ENCODE peak calls at places on chromosomes 7 and 10, in four cellular contexts. One of them, this sample, is unnamed.

GRCh38 chr10:120382360-120382759 is 74.7 kb upstream of the PLPP4 start:
- DNase-seq in ovary: no peak
- DNase-seq in lower lobe of right lung: no peak
- DNase-seq in ascending aorta: no peak
- DNase-seq in this sample: no peak

GRCh38 chr7:44289341-44290249 is 35.8 kb downstream of the CAMK2B start:
- DNase-seq in ovary: peak
- DNase-seq in lower lobe of right lung: peak
- DNase-seq in ascending aorta: peak
- DNase-seq in this sample: no peak

GRCh38 chr7:148093375-148094166 is 497.0 kb upstream of the C7orf33 start:
- DNase-seq in ovary: no peak
- DNase-seq in lower lobe of right lung: no peak
- DNase-seq in ascending aorta: no peak
- DNase-seq in this sample: no peak

GRCh38 chr7:132446265-132446664 is 130.0 kb downstream of the PLXNA4 start:
- DNase-seq in ovary: no peak
- DNase-seq in lower lobe of right lung: no peak
- DNase-seq in ascending aorta: no peak
- DNase-seq in this sample: no peak

GRCh38 chr7:120588411-120588810 is 269.5 kb downstream of the TSPAN12 start:
- DNase-seq in ovary: no peak
- DNase-seq in lower lobe of right lung: no peak
- DNase-seq in ascending aorta: no peak
- DNase-seq in this sample: no peak

GRCh38 chr7:82605247-82605864 is 161.8 kb upstream of the CACNA2D1 start:
- DNase-seq in ovary: no peak
- DNase-seq in lower lobe of right lung: no peak
- DNase-seq in ascending aorta: no peak
- DNase-seq in this sample: no peak

GRCh38 chr7:48025630-48026029 is 3.3 kb downstream of the SUN3 start:
- DNase-seq in ovary: no peak
- DNase-seq in lower lobe of right lung: no peak
- DNase-seq in ascending aorta: no peak
- DNase-seq in this sample: no peak

GRCh38 chr10:6343321-6344010 is 140.7 kb downstream of the PFKFB3 start:
- DNase-seq in ovary: no peak
- DNase-seq in lower lobe of right lung: no peak
- DNase-seq in ascending aorta: no peak
- DNase-seq in this sample: no peak

GRCh38 chr10:21926949-21927348 is 76.6 kb downstream of the DNAJC1 start:
- DNase-seq in ovary: no peak
- DNase-seq in lower lobe of right lung: no peak
- DNase-seq in ascending aorta: no peak
- DNase-seq in this sample: no peak

GRCh38 chr10:73731588-73732375 is 12.4 kb upstream of the SEC24C start:
- DNase-seq in ovary: peak
- DNase-seq in lower lobe of right lung: no peak
- DNase-seq in ascending aorta: no peak
- DNase-seq in this sample: no peak

GRCh38 chr7:142248-142955 is 50.0 kb upstream of the FAM20C start:
- DNase-seq in ovary: peak
- DNase-seq in lower lobe of right lung: no peak
- DNase-seq in ascending aorta: peak
- DNase-seq in this sample: no peak

GRCh38 chr10:6045600-6046457 is 16.3 kb downstream of the IL2RA start:
- DNase-seq in ovary: no peak
- DNase-seq in lower lobe of right lung: no peak
- DNase-seq in ascending aorta: peak
- DNase-seq in this sample: no peak

GRCh38 chr7:158150234-158150633 is 437.4 kb downstream of the PTPRN2 start:
- DNase-seq in ovary: no peak
- DNase-seq in lower lobe of right lung: no peak
- DNase-seq in ascending aorta: no peak
- DNase-seq in this sample: no peak

GRCh38 chr10:12332572-12333381 is 16.6 kb upstream of the CAMK1D start:
- DNase-seq in ovary: no peak
- DNase-seq in lower lobe of right lung: no peak
- DNase-seq in ascending aorta: peak
- DNase-seq in this sample: no peak

GRCh38 chr10:77581738-77582137 is 55.9 kb downstream of the KCNMA1 start:
- DNase-seq in ovary: no peak
- DNase-seq in lower lobe of right lung: no peak
- DNase-seq in ascending aorta: no peak
- DNase-seq in this sample: no peak

GRCh38 chr10:69359089-69360025 is 57.4 kb downstream of the TACR2 start:
- DNase-seq in ovary: no peak
- DNase-seq in lower lobe of right lung: no peak
- DNase-seq in ascending aorta: no peak
- DNase-seq in this sample: no peak

GRCh38 chr10:6522230-6522629 is 57.8 kb downstream of the PRKCQ start:
- DNase-seq in ovary: no peak
- DNase-seq in lower lobe of right lung: no peak
- DNase-seq in ascending aorta: no peak
- DNase-seq in this sample: no peak

GRCh38 chr7:27174077-27175004 is at the start of gene HOXA10:
- DNase-seq in ovary: no peak
- DNase-seq in lower lobe of right lung: peak
- DNase-seq in ascending aorta: peak
- DNase-seq in this sample: peak

GRCh38 chr10:128125416-128125943 is 743 bp downstream of the MKI67 start:
- DNase-seq in ovary: no peak
- DNase-seq in lower lobe of right lung: peak
- DNase-seq in ascending aorta: no peak
- DNase-seq in this sample: no peak

GRCh38 chr10:72275351-72276012 is 1.8 kb downstream of the DDIT4 start:
- DNase-seq in ovary: peak
- DNase-seq in lower lobe of right lung: no peak
- DNase-seq in ascending aorta: no peak
- DNase-seq in this sample: no peak

GRCh38 chr7:832292-832967 is at the start of gene SUN1:
- DNase-seq in ovary: no peak
- DNase-seq in lower lobe of right lung: no peak
- DNase-seq in ascending aorta: no peak
- DNase-seq in this sample: no peak

GRCh38 chr10:113049881-113050280 is 99.8 kb downstream of the TCF7L2 start:
- DNase-seq in ovary: no peak
- DNase-seq in lower lobe of right lung: no peak
- DNase-seq in ascending aorta: no peak
- DNase-seq in this sample: no peak

GRCh38 chr7:37916673-37917660 is at the start of gene SFRP4:
- DNase-seq in ovary: peak
- DNase-seq in lower lobe of right lung: peak
- DNase-seq in ascending aorta: peak
- DNase-seq in this sample: no peak

GRCh38 chr7:134474902-134475301 is 16.0 kb upstream of the AKR1B1 start:
- DNase-seq in ovary: no peak
- DNase-seq in lower lobe of right lung: no peak
- DNase-seq in ascending aorta: no peak
- DNase-seq in this sample: no peak

GRCh38 chr7:130486963-130487324 is 4.9 kb upstream of the MEST start:
- DNase-seq in ovary: no peak
- DNase-seq in lower lobe of right lung: no peak
- DNase-seq in ascending aorta: no peak
- DNase-seq in this sample: no peak

GRCh38 chr7:158037211-158037610 is 550.4 kb downstream of the PTPRN2 start:
- DNase-seq in ovary: no peak
- DNase-seq in lower lobe of right lung: no peak
- DNase-seq in ascending aorta: no peak
- DNase-seq in this sample: no peak

GRCh38 chr7:137696376-137696775 is 150.4 kb downstream of the DGKI start:
- DNase-seq in ovary: no peak
- DNase-seq in lower lobe of right lung: no peak
- DNase-seq in ascending aorta: no peak
- DNase-seq in this sample: no peak

GRCh38 chr10:48314107-48314506 is 7.6 kb downstream of the MAPK8 start:
- DNase-seq in ovary: no peak
- DNase-seq in lower lobe of right lung: no peak
- DNase-seq in ascending aorta: no peak
- DNase-seq in this sample: no peak

GRCh38 chr10:48322017-48322416 is 15.5 kb downstream of the MAPK8 start:
- DNase-seq in ovary: no peak
- DNase-seq in lower lobe of right lung: no peak
- DNase-seq in ascending aorta: no peak
- DNase-seq in this sample: no peak

GRCh38 chr10:48317321-48317990 is 11.0 kb downstream of the MAPK8 start:
- DNase-seq in ovary: no peak
- DNase-seq in lower lobe of right lung: no peak
- DNase-seq in ascending aorta: no peak
- DNase-seq in this sample: no peak

GRCh38 chr10:48316236-48316635 is 9.8 kb downstream of the MAPK8 start:
- DNase-seq in ovary: no peak
- DNase-seq in lower lobe of right lung: no peak
- DNase-seq in ascending aorta: no peak
- DNase-seq in this sample: no peak
- H3K27ac ChIP-seq in ovary: no peak
- H3K27ac ChIP-seq in lower lobe of right lung: no peak
- H3K27ac ChIP-seq in ascending aorta: no peak
- H3K27ac ChIP-seq in this sample: no peak

GRCh38 chr10:110919349-110919931 is at the start of gene SHOC2:
- DNase-seq in ovary: peak
- DNase-seq in lower lobe of right lung: peak
- DNase-seq in ascending aorta: peak
- DNase-seq in this sample: peak
- TF ChIP-seq CTCF in ovary: peak
- TF ChIP-seq CTCF in lower lobe of right lung: no peak
- TF ChIP-seq CTCF in ascending aorta: no peak
- TF ChIP-seq CTCF in this sample: no peak

DNA sequence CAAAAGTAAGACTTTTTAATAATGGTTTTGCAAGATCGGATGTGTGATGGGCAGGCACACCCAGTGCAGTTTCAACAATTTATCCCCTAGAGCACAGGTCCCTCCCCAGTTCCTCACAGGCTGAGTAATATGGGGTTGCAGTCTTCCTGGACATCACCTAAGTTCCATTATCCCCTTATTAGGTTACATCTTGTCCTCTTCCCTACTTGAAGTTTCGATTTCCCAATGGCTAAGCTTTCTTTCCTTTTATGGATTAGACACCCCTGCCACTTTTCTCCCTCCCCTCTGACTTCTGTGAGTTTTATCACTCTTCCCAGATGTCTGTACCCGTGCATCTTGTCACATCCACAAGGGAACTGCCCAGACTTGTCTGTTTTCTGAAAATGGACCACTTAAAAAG is 2.4 kb upstream of the NIPSNAP2 start:
- DNase-seq in ovary: no peak
- DNase-seq in lower lobe of right lung: no peak
- DNase-seq in ascending aorta: no peak
- DNase-seq in this sample: no peak
- H3K27ac ChIP-seq in ovary: no peak
- H3K27ac ChIP-seq in lower lobe of right lung: no peak
- H3K27ac ChIP-seq in ascending aorta: no peak
- H3K27ac ChIP-seq in this sample: peak

GRCh38 chr7:135662373-135663114 is at the start of gene STMP1:
- DNase-seq in ovary: peak
- DNase-seq in lower lobe of right lung: peak
- DNase-seq in ascending aorta: peak
- DNase-seq in this sample: peak
- TF ChIP-seq CTCF in ovary: no peak
- TF ChIP-seq CTCF in lower lobe of right lung: peak
- TF ChIP-seq CTCF in ascending aorta: no peak
- TF ChIP-seq CTCF in this sample: no peak

DNA sequence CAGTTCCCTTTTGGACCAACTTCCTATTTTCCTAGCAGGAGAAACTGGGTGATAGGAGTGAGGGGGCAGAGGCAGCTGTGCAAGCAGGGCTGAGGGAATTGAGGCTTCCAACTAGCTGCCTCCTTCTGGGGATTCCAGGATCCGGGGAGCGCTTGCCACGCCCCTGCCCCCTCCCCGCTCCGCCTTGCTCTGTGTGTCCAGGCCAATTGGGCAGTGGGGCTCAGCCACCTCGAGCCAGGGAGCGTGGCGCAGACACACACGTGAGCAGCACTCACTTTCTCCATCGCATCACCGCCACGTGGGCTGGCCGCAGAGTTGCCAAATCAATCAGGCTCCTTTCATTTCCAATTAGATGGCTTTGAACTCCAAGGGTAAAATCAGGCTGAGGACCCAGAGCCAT is 173.3 kb downstream of the SH3PXD2A start:
- DNase-seq in ovary: no peak
- DNase-seq in lower lobe of right lung: peak
- DNase-seq in ascending aorta: no peak
- DNase-seq in this sample: no peak
- H3K27ac ChIP-seq in ovary: no peak
- H3K27ac ChIP-seq in lower lobe of right lung: no peak
- H3K27ac ChIP-seq in ascending aorta: no peak
- H3K27ac ChIP-seq in this sample: peak

GRCh38 chr10:106863549-106863948 is 301.0 kb downstream of the SORCS1 start:
- DNase-seq in ovary: no peak
- DNase-seq in lower lobe of right lung: no peak
- DNase-seq in ascending aorta: no peak
- DNase-seq in this sample: no peak
- TF ChIP-seq CTCF in ovary: no peak
- TF ChIP-seq CTCF in lower lobe of right lung: no peak
- TF ChIP-seq CTCF in ascending aorta: no peak
- TF ChIP-seq CTCF in this sample: no peak

GRCh38 chr7:90266808-90267207 is 21.8 kb downstream of the CFAP69 start:
- DNase-seq in ovary: no peak
- DNase-seq in lower lobe of right lung: no peak
- DNase-seq in ascending aorta: no peak
- DNase-seq in this sample: no peak
- H3K27ac ChIP-seq in ovary: no peak
- H3K27ac ChIP-seq in lower lobe of right lung: peak
- H3K27ac ChIP-seq in ascending aorta: peak
- H3K27ac ChIP-seq in this sample: peak

DNA sequence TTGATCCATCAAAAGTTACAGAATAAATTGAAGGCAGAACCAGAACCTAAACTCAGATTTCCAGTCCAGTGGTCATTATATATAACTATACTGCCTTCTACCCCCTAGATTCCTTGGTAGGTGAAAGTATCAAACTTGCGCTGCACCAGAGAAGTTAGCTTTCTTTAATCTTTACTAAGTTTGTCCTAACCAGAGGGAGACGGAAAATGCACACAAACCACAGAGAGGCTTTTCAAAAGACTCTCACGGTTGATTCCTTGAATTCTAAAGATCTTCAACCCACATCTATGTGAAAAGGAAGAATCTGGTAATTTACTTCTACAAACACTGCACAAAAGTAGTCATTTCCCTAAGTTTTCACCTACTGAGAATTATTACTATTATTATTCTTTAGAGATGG is 18.2 kb upstream of the KIAA1549 start:
- DNase-seq in ovary: no peak
- DNase-seq in lower lobe of right lung: no peak
- DNase-seq in ascending aorta: no peak
- DNase-seq in this sample: no peak
- TF ChIP-seq CTCF in ovary: no peak
- TF ChIP-seq CTCF in lower lobe of right lung: no peak
- TF ChIP-seq CTCF in ascending aorta: no peak
- TF ChIP-seq CTCF in this sample: no peak

This sample was measured in breast epithelium.